ENCODE peak calls at places on chromosomes 5 and 9, in seven cellular contexts. H is HT-29, W is hepatic stellate cell, X is T-helper 1 cell, Q is colonic mucosa, J is NCI-H345, A is HT1080. K is an unnamed sample.

GRCh38 chr9:95092321-95093072 is 225.0 kb downstream of the FANCC start:
- DNase-seq in H (peak; percentile 25), W (peak; percentile 93), X (no peak), Q (no peak), J (no peak), A (peak; percentile 95), K (no peak)

GRCh38 chr9:135796784-135797462 is 94.9 kb downstream of the KCNT1 start:
- DNase-seq in H (no peak), W (no peak), X (no peak), Q (no peak), J (no peak), A (no peak), K (no peak)

GRCh38 chr5:157568717-157569116 is 6.9 kb downstream of the ADAM19 start:
- DNase-seq in H (no peak), W (no peak), X (no peak), Q (no peak), J (no peak), A (no peak), K (no peak)

GRCh38 chr5:5799826-5800225 is 377.3 kb downstream of the ICE1 start:
- DNase-seq in H (no peak), W (no peak), X (no peak), Q (no peak), J (no peak), A (no peak), K (no peak)

GRCh38 chr9:112031400-112031799 is 134.8 kb downstream of the UGCG start:
- DNase-seq in H (no peak), W (no peak), X (no peak), Q (no peak), J (no peak), A (no peak), K (no peak)

GRCh38 chr5:131747180-131748105 is 49.4 kb downstream of the FNIP1 start:
- DNase-seq in H (no peak), W (no peak), X (no peak), Q (no peak), J (no peak), A (peak; percentile 36), K (no peak)

GRCh38 chr5:152905286-152905685 is 500.2 kb upstream of the NMUR2 start:
- DNase-seq in H (no peak), W (no peak), X (no peak), Q (no peak), J (no peak), A (no peak), K (no peak)

GRCh38 chr9:113602126-113603119 is 138.9 kb downstream of the RGS3 start:
- DNase-seq in H (no peak), W (peak; percentile 94), X (no peak), Q (peak; percentile 65), J (peak; percentile 92), A (peak; percentile 67), K (peak; percentile 54)

GRCh38 chr9:93672622-93673270 is 96.4 kb downstream of the PHF2 start:
- DNase-seq in H (no peak), W (no peak), X (no peak), Q (peak; percentile 12), J (no peak), A (no peak), K (no peak)

GRCh38 chr5:134438268-134438622 is 26.6 kb upstream of the CDKN2AIPNL start:
- DNase-seq in H (no peak), W (no peak), X (no peak), Q (no peak), J (peak; percentile 19), A (peak; percentile 50), K (no peak)